ENCODE peak calls at places on chromosomes 11 and 22, in six cellular contexts. J, M, F, Q, O and I are unnamed samples.

GRCh38 chr11:93662177-93662575 is 694 bp downstream of the CEP295 start:
- DNase-seq in O (no peak), F (no peak), Q (no peak), M (no peak), J (no peak), I (no peak)

GRCh38 chr11:123063396-123064267 is 1.7 kb upstream of the HSPA8 start:
- DNase-seq in M (peak), J (no peak), Q (peak), O (peak), F (peak), I (peak)

GRCh38 chr11:15793032-15793996 is 563.0 kb downstream of the SOX6 start:
- DNase-seq in F (no peak), Q (no peak), J (no peak), M (no peak), O (no peak), I (no peak)

GRCh38 chr22:25922141-25922540 is 180.2 kb downstream of the MYO18B start:
- DNase-seq in J (no peak), Q (no peak), O (no peak), M (no peak), F (no peak), I (no peak)

GRCh38 chr11:73734996-73735395 is 25.9 kb downstream of the RAB6A start:
- DNase-seq in O (no peak), Q (no peak), M (no peak), F (no peak), J (no peak), I (no peak)

GRCh38 chr11:35419713-35420333 is 465 bp upstream of the SLC1A2 start:
- DNase-seq in Q (no peak), F (no peak), M (no peak), J (peak), O (no peak), I (peak)

GRCh38 chr22:36215976-36216375 is 14.4 kb upstream of the APOL4 start:
- DNase-seq in M (no peak), O (no peak), F (no peak), J (no peak), Q (no peak), I (no peak)

GRCh38 chr11:60280412-60280811 is at the start of gene MS4A4A:
- DNase-seq in J (no peak), Q (no peak), F (peak), O (no peak), M (no peak), I (peak)

GRCh38 chr22:42881982-42882656 is 25.0 kb upstream of the ARFGAP3 start:
- DNase-seq in M (no peak), J (no peak), F (no peak), O (no peak), Q (no peak), I (no peak)

GRCh38 chr11:64058494-64058893 is 22.8 kb downstream of the FLRT1 start:
- DNase-seq in J (no peak), Q (no peak), M (no peak), F (no peak), O (no peak), I (peak)

GRCh38 chr11:17611049-17611448 is 64.0 kb downstream of the OTOG start:
- DNase-seq in M (no peak), J (no peak), O (no peak), F (no peak), Q (no peak), I (no peak)

GRCh38 chr11:69344570-69345145 is 50.7 kb downstream of the MYEOV start:
- DNase-seq in F (no peak), J (no peak), O (no peak), Q (peak), M (no peak), I (no peak)

GRCh38 chr22:25148149-25148691 is 51.4 kb upstream of the CRYBB3 start:
- DNase-seq in Q (no peak), M (no peak), F (no peak), J (no peak), O (no peak), I (no peak)

GRCh38 chr11:17846852-17847453 is 112.4 kb downstream of the KCNC1 start:
- DNase-seq in F (peak), J (peak), Q (no peak), M (no peak), O (no peak), I (no peak)

GRCh38 chr11:118010738-118011461 is 24.7 kb downstream of the IL10RA start:
- DNase-seq in J (no peak), M (no peak), F (no peak), Q (no peak), O (no peak), I (no peak)

GRCh38 chr11:69298778-69299461 is 5.0 kb downstream of the MYEOV start:
- DNase-seq in J (no peak), Q (no peak), O (peak), F (no peak), M (no peak), I (no peak)

GRCh38 chr22:44497218-44497903 is 672 bp downstream of the RTL6 start:
- DNase-seq in F (no peak), J (peak), O (no peak), M (no peak), Q (peak), I (no peak)

GRCh38 chr11:531826-532511 is 3.4 kb downstream of the HRAS start:
- DNase-seq in J (peak), O (no peak), Q (no peak), F (no peak), M (no peak), I (no peak)

GRCh38 chr22:46379301-46379930 is 43.9 kb downstream of the TRMU start:
- DNase-seq in M (no peak), F (no peak), O (peak), Q (no peak), J (no peak), I (no peak)

GRCh38 chr11:61049854-61050253 is 52.4 kb upstream of the CD5 start:
- DNase-seq in O (no peak), Q (no peak), F (no peak), M (no peak), J (no peak), I (no peak)

GRCh38 chr11:61195710-61196109 is 7.6 kb upstream of the PGA3 start:
- DNase-seq in Q (no peak), M (no peak), F (no peak), O (no peak), J (no peak), I (no peak)

GRCh38 chr11:16902182-16902581 is 112.0 kb downstream of the PLEKHA7 start:
- DNase-seq in Q (no peak), O (no peak), F (no peak), J (no peak), M (no peak), I (no peak)

GRCh38 chr11:102527701-102528100 is 2.8 kb downstream of the MMP7 start:
- DNase-seq in O (peak), Q (no peak), F (no peak), J (no peak), M (no peak), I (no peak)

GRCh38 chr11:95230054-95231034 is 658 bp downstream of the SESN3 start:
- DNase-seq in J (peak), M (peak), Q (peak), F (peak), O (no peak), I (peak)

GRCh38 chr11:116648229-116649174 is 124.3 kb downstream of the BUD13 start:
- DNase-seq in J (no peak), F (no peak), Q (no peak), O (no peak), M (no peak), I (no peak)

GRCh38 chr11:128187829-128188228 is 399.5 kb downstream of the ETS1 start:
- DNase-seq in Q (no peak), F (no peak), O (no peak), J (no peak), M (no peak), I (no peak)

GRCh38 chr22:41831383-41831782 is 1.5 kb upstream of the SREBF2 start:
- DNase-seq in O (no peak), F (no peak), Q (no peak), J (no peak), M (no peak), I (no peak)

GRCh38 chr11:89604281-89604680 is 105.8 kb upstream of the TRIM77 start:
- DNase-seq in Q (no peak), M (no peak), F (no peak), O (no peak), J (no peak), I (no peak)

GRCh38 chr11:33542921-33543320 is 157.7 kb downstream of the C11orf91 start:
- DNase-seq in Q (peak), F (no peak), J (peak), M (peak), O (no peak), I (no peak)

GRCh38 chr11:112392860-112393259 is 132.2 kb upstream of the PLET1 start:
- DNase-seq in M (no peak), Q (no peak), F (no peak), J (no peak), O (no peak), I (no peak)

GRCh38 chr11:114395776-114396175 is 4.5 kb downstream of the C11orf71 start:
- DNase-seq in Q (no peak), F (no peak), J (peak), O (no peak), M (no peak), I (no peak)

GRCh38 chr22:46278656-46279645 is 11.1 kb downstream of the TTC38 start:
- DNase-seq in J (no peak), M (no peak), F (no peak), O (no peak), Q (no peak), I (no peak)

GRCh38 chr11:22512457-22512856 is 113.2 kb downstream of the FANCF start:
- DNase-seq in Q (no peak), J (no peak), F (no peak), O (no peak), M (no peak), I (no peak)

GRCh38 chr11:36672815-36673450 is 74.9 kb upstream of the RAG2 start:
- DNase-seq in J (no peak), M (no peak), O (peak), Q (no peak), F (peak), I (no peak)

GRCh38 chr11:66467756-66468155 is 1.1 kb downstream of the PELI3 start:
- DNase-seq in M (no peak), O (peak), J (no peak), Q (peak), F (no peak), I (no peak)